ENCODE peak calls at places on chromosomes 6 and 20, in six cellular contexts. One of them, this sample, is unnamed.
A peak's percentile ranks its signal among the peaks of the same experiment; 100 is the strongest.

GRCh38 chr6:50655848-50656453 is 57.4 kb upstream of the TFAP2D start:
- DNase-seq in lower lobe of right lung: no peak
- DNase-seq in fibroblast of lung: peak; percentile 0
- DNase-seq in breast epithelium: no peak
- DNase-seq in body of pancreas: no peak
- DNase-seq in mucosa of descending colon: no peak
- DNase-seq in this sample: no peak

GRCh38 chr6:136347847-136348246 is 58.2 kb upstream of the BCLAF1 start:
- DNase-seq in lower lobe of right lung: peak; percentile 80
- DNase-seq in fibroblast of lung: peak; percentile 41
- DNase-seq in breast epithelium: no peak
- DNase-seq in body of pancreas: no peak
- DNase-seq in mucosa of descending colon: no peak
- DNase-seq in this sample: peak; percentile 81

GRCh38 chr20:33947709-33948295 is 45.9 kb upstream of the RALY start:
- DNase-seq in lower lobe of right lung: no peak
- DNase-seq in fibroblast of lung: peak; percentile 45
- DNase-seq in breast epithelium: no peak
- DNase-seq in body of pancreas: no peak
- DNase-seq in mucosa of descending colon: no peak
- DNase-seq in this sample: no peak

GRCh38 chr20:20685635-20686034 is 26.8 kb downstream of the RALGAPA2 start:
- DNase-seq in lower lobe of right lung: no peak
- DNase-seq in fibroblast of lung: no peak
- DNase-seq in breast epithelium: no peak
- DNase-seq in body of pancreas: no peak
- DNase-seq in mucosa of descending colon: no peak
- DNase-seq in this sample: no peak

GRCh38 chr6:167733740-167734661 is 92.7 kb upstream of the AFDN start:
- DNase-seq in lower lobe of right lung: no peak
- DNase-seq in fibroblast of lung: peak; percentile 2
- DNase-seq in breast epithelium: no peak
- DNase-seq in body of pancreas: peak; percentile 47
- DNase-seq in mucosa of descending colon: no peak
- DNase-seq in this sample: no peak

GRCh38 chr6:64224819-64225218 is 589.2 kb downstream of the PHF3 start:
- DNase-seq in lower lobe of right lung: no peak
- DNase-seq in fibroblast of lung: peak; percentile 66
- DNase-seq in breast epithelium: no peak
- DNase-seq in body of pancreas: no peak
- DNase-seq in mucosa of descending colon: no peak
- DNase-seq in this sample: no peak

GRCh38 chr6:149026530-149026942 is 279.7 kb downstream of the UST start:
- DNase-seq in lower lobe of right lung: no peak
- DNase-seq in fibroblast of lung: peak; percentile 97
- DNase-seq in breast epithelium: no peak
- DNase-seq in body of pancreas: no peak
- DNase-seq in mucosa of descending colon: no peak
- DNase-seq in this sample: no peak

GRCh38 chr6:3455490-3456394 is 1.1 kb downstream of the SLC22A23 start:
- DNase-seq in lower lobe of right lung: peak; percentile 59
- DNase-seq in fibroblast of lung: no peak
- DNase-seq in breast epithelium: no peak
- DNase-seq in body of pancreas: peak; percentile 49
- DNase-seq in mucosa of descending colon: peak; percentile 69
- DNase-seq in this sample: peak; percentile 73

GRCh38 chr6:169566961-169567360 is 134.9 kb downstream of the WDR27 start:
- DNase-seq in lower lobe of right lung: no peak
- DNase-seq in fibroblast of lung: no peak
- DNase-seq in breast epithelium: no peak
- DNase-seq in body of pancreas: no peak
- DNase-seq in mucosa of descending colon: no peak
- DNase-seq in this sample: no peak

GRCh38 chr20:59752704-59753460 is 148.5 kb downstream of the PHACTR3 start:
- DNase-seq in lower lobe of right lung: no peak
- DNase-seq in fibroblast of lung: no peak
- DNase-seq in breast epithelium: no peak
- DNase-seq in body of pancreas: no peak
- DNase-seq in mucosa of descending colon: no peak
- DNase-seq in this sample: no peak

GRCh38 chr6:82955841-82956240 is 109.8 kb downstream of the UBE3D start:
- DNase-seq in lower lobe of right lung: no peak
- DNase-seq in fibroblast of lung: peak; percentile 52
- DNase-seq in breast epithelium: no peak
- DNase-seq in body of pancreas: no peak
- DNase-seq in mucosa of descending colon: no peak
- DNase-seq in this sample: no peak

GRCh38 chr20:46255440-46256104 is 52.7 kb downstream of the CDH22 start:
- DNase-seq in lower lobe of right lung: peak; percentile 82
- DNase-seq in fibroblast of lung: no peak
- DNase-seq in breast epithelium: peak; percentile 65
- DNase-seq in body of pancreas: peak; percentile 91
- DNase-seq in mucosa of descending colon: peak; percentile 94
- DNase-seq in this sample: peak; percentile 88

GRCh38 chr20:60310551-60310950 is 352.3 kb downstream of the CDH26 start:
- DNase-seq in lower lobe of right lung: no peak
- DNase-seq in fibroblast of lung: no peak
- DNase-seq in breast epithelium: no peak
- DNase-seq in body of pancreas: no peak
- DNase-seq in mucosa of descending colon: no peak
- DNase-seq in this sample: no peak

GRCh38 chr6:151681426-151682059 is 125.9 kb upstream of the ESR1 start:
- DNase-seq in lower lobe of right lung: no peak
- DNase-seq in fibroblast of lung: peak; percentile 28
- DNase-seq in breast epithelium: no peak
- DNase-seq in body of pancreas: no peak
- DNase-seq in mucosa of descending colon: no peak
- DNase-seq in this sample: no peak

GRCh38 chr20:34943808-34944568 is 11.6 kb downstream of the GSS start:
- DNase-seq in lower lobe of right lung: no peak
- DNase-seq in fibroblast of lung: peak; percentile 6
- DNase-seq in breast epithelium: no peak
- DNase-seq in body of pancreas: no peak
- DNase-seq in mucosa of descending colon: no peak
- DNase-seq in this sample: no peak

GRCh38 chr6:116966675-116967576 is 89.9 kb downstream of the RFX6 start:
- DNase-seq in lower lobe of right lung: no peak
- DNase-seq in fibroblast of lung: no peak
- DNase-seq in breast epithelium: no peak
- DNase-seq in body of pancreas: no peak
- DNase-seq in mucosa of descending colon: no peak
- DNase-seq in this sample: no peak

GRCh38 chr6:116969211-116969863 is 92.3 kb downstream of the RFX6 start:
- DNase-seq in lower lobe of right lung: no peak
- DNase-seq in fibroblast of lung: peak; percentile 63
- DNase-seq in breast epithelium: no peak
- DNase-seq in body of pancreas: peak; percentile 42
- DNase-seq in mucosa of descending colon: no peak
- DNase-seq in this sample: no peak

DNA sequence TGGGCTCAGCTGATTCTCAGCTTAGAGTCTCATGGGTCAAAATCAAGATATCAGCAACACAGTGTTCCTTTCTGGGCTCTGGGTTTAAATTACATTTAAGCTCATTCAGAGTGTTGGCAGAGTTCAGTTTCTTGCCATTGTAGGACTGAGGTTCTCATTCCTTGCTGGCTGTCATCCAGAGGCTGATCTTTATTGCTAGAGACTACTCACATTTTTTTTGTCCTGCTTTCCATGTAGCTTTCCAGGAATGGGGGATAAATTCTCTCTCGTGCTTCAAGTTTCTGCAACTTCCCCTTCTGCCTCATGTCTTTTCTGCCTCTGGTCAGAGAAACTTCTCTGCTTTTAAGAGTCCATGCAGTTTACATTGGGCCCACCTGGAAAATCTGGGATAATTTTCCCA is 86.9 kb downstream of the RFX6 start:
- DNase-seq in lower lobe of right lung: no peak
- DNase-seq in fibroblast of lung: no peak
- DNase-seq in breast epithelium: no peak
- DNase-seq in body of pancreas: no peak
- DNase-seq in mucosa of descending colon: no peak
- DNase-seq in this sample: no peak
- H3K4me1 ChIP-seq in lower lobe of right lung: no peaks in the 10 kb centered on the region
- H3K4me1 ChIP-seq in fibroblast of lung: no peaks in the 10 kb centered on the region
- H3K4me1 ChIP-seq in breast epithelium: no peaks in the 10 kb centered on the region
- H3K4me1 ChIP-seq in body of pancreas: no peaks in the 10 kb centered on the region
- H3K4me1 ChIP-seq in mucosa of descending colon: no peaks in the 10 kb centered on the region
- H3K4me1 ChIP-seq in this sample: no peaks in the 10 kb centered on the region

GRCh38 chr6:69801711-69802110 is 4.9 kb upstream of the LMBRD1 start:
- DNase-seq in lower lobe of right lung: no peak
- DNase-seq in fibroblast of lung: no peak
- DNase-seq in breast epithelium: no peak
- DNase-seq in body of pancreas: no peak
- DNase-seq in mucosa of descending colon: no peak
- DNase-seq in this sample: no peak
- H3K4me3 ChIP-seq in lower lobe of right lung: no peak overlapping the region
- H3K4me3 ChIP-seq in fibroblast of lung: no peak overlapping the region
- H3K4me3 ChIP-seq in breast epithelium: no peak overlapping the region
- H3K4me3 ChIP-seq in body of pancreas: no peak overlapping the region
- H3K4me3 ChIP-seq in mucosa of descending colon: no peak overlapping the region
- H3K4me3 ChIP-seq in this sample: no peak overlapping the region

DNA sequence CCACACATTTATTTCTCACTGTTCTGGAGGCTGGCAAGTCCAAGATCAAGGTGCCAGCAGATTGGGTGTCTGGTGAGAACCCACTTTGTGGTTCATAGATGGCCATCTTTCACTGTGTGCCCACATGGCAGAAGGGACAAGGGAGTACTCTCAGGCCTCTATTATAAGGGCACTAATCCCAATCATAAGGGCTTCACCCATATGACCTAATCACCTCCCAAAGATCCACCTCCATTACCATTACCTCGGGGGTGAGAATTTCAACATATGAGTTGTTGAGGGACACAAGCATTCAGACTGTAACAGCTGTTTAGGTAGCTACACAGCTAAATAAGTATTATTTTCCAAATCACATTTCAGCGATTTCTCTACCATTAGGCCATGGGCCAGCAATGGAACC is 2.5 kb upstream of the PRND start:
- DNase-seq in lower lobe of right lung: no peak
- DNase-seq in fibroblast of lung: no peak
- DNase-seq in breast epithelium: no peak
- DNase-seq in body of pancreas: no peak
- DNase-seq in mucosa of descending colon: no peak
- DNase-seq in this sample: no peak
- H3K4me1 ChIP-seq in lower lobe of right lung: peaks cover 16% of the 10 kb centered on the region
- H3K4me1 ChIP-seq in fibroblast of lung: no peaks in the 10 kb centered on the region
- H3K4me1 ChIP-seq in breast epithelium: no peaks in the 10 kb centered on the region
- H3K4me1 ChIP-seq in body of pancreas: peaks cover 11% of the 10 kb centered on the region
- H3K4me1 ChIP-seq in mucosa of descending colon: no peaks in the 10 kb centered on the region
- H3K4me1 ChIP-seq in this sample: peaks cover 12% of the 10 kb centered on the region

DNA sequence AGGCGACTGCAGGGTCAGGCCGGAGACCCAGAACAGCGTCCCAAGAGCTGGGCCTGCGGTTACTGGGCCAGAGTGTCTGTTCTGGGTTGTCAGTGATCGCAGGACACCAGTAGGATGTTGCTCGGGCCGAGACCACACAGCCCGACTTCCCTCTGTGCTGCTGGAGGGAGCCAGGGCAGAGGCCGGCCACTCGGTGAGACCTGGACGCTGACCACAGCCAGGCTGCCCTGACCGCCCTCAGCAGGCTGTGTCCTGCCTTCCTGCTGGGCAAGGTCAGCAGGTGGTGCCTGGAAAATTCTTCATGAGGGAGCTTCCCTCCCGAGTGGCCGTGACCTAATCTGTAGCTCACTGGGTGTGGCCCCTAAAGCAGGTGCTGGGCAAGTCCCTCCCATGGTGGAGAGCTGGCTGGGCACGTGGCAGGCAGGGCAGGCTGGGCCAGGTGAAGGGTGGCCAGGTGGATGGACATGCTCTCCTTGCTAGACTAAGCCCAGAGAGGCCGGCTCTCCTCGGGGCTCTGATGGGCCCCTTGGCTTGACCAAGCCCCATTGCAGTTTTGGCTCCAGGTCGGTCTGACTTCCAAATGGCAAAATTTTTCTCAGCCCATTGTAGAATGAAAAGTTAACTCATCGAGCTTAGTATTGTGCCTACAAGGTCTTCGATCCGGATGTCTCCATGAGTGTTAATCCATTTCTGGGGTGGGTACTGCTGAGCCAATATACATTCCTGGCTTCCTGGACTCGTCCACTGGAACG is 1.9 kb downstream of the SLCO4A1 start:
- DNase-seq in lower lobe of right lung: no peak
- DNase-seq in fibroblast of lung: no peak
- DNase-seq in breast epithelium: no peak
- DNase-seq in body of pancreas: no peak
- DNase-seq in mucosa of descending colon: peak; percentile 89
- DNase-seq in this sample: no peak
- H3K4me3 ChIP-seq in lower lobe of right lung: peak overlapping the region; percentile 68
- H3K4me3 ChIP-seq in fibroblast of lung: no peak overlapping the region
- H3K4me3 ChIP-seq in breast epithelium: peak overlapping the region; percentile 11
- H3K4me3 ChIP-seq in body of pancreas: no peak overlapping the region
- H3K4me3 ChIP-seq in mucosa of descending colon: no peak overlapping the region
- H3K4me3 ChIP-seq in this sample: peak overlapping the region; percentile 59

GRCh38 chr20:57393321-57394086 is 2.3 kb downstream of the RBM38 start:
- DNase-seq in lower lobe of right lung: peak; percentile 25
- DNase-seq in fibroblast of lung: no peak
- DNase-seq in breast epithelium: no peak
- DNase-seq in body of pancreas: peak; percentile 70
- DNase-seq in mucosa of descending colon: peak; percentile 57
- DNase-seq in this sample: no peak

GRCh38 chr20:57392130-57392445 is 892 bp downstream of the RBM38 start:
- DNase-seq in lower lobe of right lung: peak; percentile 45
- DNase-seq in fibroblast of lung: no peak
- DNase-seq in breast epithelium: no peak
- DNase-seq in body of pancreas: no peak
- DNase-seq in mucosa of descending colon: no peak
- DNase-seq in this sample: no peak

GRCh38 chr20:57394087-57395082 is 3.2 kb downstream of the RBM38 start:
- DNase-seq in lower lobe of right lung: peak; percentile 39
- DNase-seq in fibroblast of lung: no peak
- DNase-seq in breast epithelium: no peak
- DNase-seq in body of pancreas: no peak
- DNase-seq in mucosa of descending colon: peak; percentile 62
- DNase-seq in this sample: peak; percentile 65

GRCh38 chr20:57391439-57392129 is 388 bp downstream of the RBM38 start:
- DNase-seq in lower lobe of right lung: peak; percentile 66
- DNase-seq in fibroblast of lung: peak; percentile 15
- DNase-seq in breast epithelium: no peak
- DNase-seq in body of pancreas: no peak
- DNase-seq in mucosa of descending colon: peak; percentile 75
- DNase-seq in this sample: peak; percentile 71

DNA sequence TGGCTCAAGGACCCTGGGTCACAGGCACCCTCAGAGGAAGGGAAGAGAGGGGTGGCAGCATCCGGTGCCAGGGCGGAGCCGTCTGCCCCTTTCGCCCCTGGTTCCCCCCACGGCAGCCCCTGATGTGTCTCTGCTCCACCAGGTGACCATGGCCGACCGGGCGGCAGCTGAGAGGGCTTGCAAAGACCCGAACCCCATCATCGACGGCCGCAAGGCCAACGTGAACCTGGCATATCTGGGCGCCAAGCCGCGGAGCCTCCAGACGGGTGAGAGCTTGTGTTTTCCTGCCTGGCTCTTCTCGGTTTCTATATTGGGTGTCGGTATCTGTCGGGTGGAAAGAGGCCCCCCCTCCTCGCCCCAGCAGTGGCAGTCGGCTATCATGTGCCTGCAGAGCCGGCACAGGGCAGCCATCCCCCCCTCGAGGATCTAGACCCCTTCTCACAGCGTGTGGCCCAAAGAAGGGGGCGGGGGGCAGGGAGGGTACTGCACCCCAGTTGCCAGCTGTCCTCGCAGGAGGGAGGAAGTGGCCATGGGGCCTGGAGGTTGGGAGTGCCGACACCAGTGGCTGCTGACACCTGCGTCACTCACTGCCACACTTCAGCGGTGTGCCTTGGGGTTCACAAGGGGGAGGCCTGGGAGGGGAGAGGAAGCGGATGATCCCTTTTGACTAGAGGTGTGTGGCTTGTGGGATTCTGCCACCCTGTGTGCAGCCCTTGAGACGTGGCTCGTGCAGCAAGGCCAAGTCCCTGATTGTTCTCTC is 1.5 kb downstream of the RBM38 start:
- DNase-seq in lower lobe of right lung: peak; percentile 69
- DNase-seq in fibroblast of lung: no peak
- DNase-seq in breast epithelium: no peak
- DNase-seq in body of pancreas: no peak
- DNase-seq in mucosa of descending colon: peak; percentile 91
- DNase-seq in this sample: peak; percentile 69
- H3K4me1 ChIP-seq in lower lobe of right lung: peaks cover 68% of the 10 kb centered on the region
- H3K4me1 ChIP-seq in fibroblast of lung: peaks cover 3% of the 10 kb centered on the region
- H3K4me1 ChIP-seq in breast epithelium: peaks cover 23% of the 10 kb centered on the region
- H3K4me1 ChIP-seq in body of pancreas: peaks cover 38% of the 10 kb centered on the region
- H3K4me1 ChIP-seq in mucosa of descending colon: peaks cover 36% of the 10 kb centered on the region
- H3K4me1 ChIP-seq in this sample: peaks cover 45% of the 10 kb centered on the region

This sample was measured in upper lobe of right lung.